ENCODE peak calls at places on chromosome 11, in eight cellular contexts. M is thoracic aorta, T is heart left ventricle, U is lung, V is A549, F is OCI-LY7, I is adrenal gland, E is upper lobe of left lung. A is an unnamed sample.

GRCh38 chr11:111833524-111833923 is 37.9 kb downstream of the ALG9 start:
- DNase-seq in M (no peak), T (no peak), U (no peak), V (no peak), F (no peak), I (no peak), E (no peak), A (no peak)

GRCh38 chr11:554824-555499 is 5.6 kb downstream of the LMNTD2 start:
- DNase-seq in M (no peak), T (no peak), U (peak; percentile 75), V (peak; percentile 81), F (peak; percentile 91), I (no peak), E (peak; percentile 72), A (no peak)

GRCh38 chr11:64125676-64126075 is 40.2 kb downstream of the MACROD1 start:
- DNase-seq in M (no peak), T (no peak), U (no peak), V (no peak), F (no peak), I (no peak), E (no peak), A (no peak)

GRCh38 chr11:74634537-74634936 is 42.2 kb downstream of the POLD3 start:
- DNase-seq in M (no peak), T (no peak), U (no peak), V (peak; percentile 80), F (no peak), I (no peak), E (no peak), A (no peak)

GRCh38 chr11:12810497-12810896 is 136.3 kb downstream of the TEAD1 start:
- DNase-seq in M (no peak), T (no peak), U (no peak), V (no peak), F (no peak), I (no peak), E (no peak), A (no peak)

GRCh38 chr11:125289419-125290088 is 125.0 kb downstream of the PKNOX2 start:
- DNase-seq in M (no peak), T (no peak), U (no peak), V (no peak), F (no peak), I (no peak), E (no peak), A (no peak)

GRCh38 chr11:79013509-79013908 is 427.3 kb downstream of the TENM4 start:
- DNase-seq in M (no peak), T (no peak), U (no peak), V (peak; percentile 1), F (no peak), I (no peak), E (peak; percentile 26), A (no peak)

GRCh38 chr11:132228756-132229325 is 858.4 kb downstream of the NTM start:
- DNase-seq in M (no peak), T (no peak), U (no peak), V (no peak), F (no peak), I (no peak), E (no peak), A (no peak)

GRCh38 chr11:57476223-57476882 is 16.0 kb downstream of the RTN4RL2 start:
- DNase-seq in M (no peak), T (no peak), U (no peak), V (no peak), F (no peak), I (no peak), E (no peak), A (no peak)

GRCh38 chr11:6635082-6635932 is 16.1 kb upstream of the TPP1 start:
- DNase-seq in M (no peak), T (peak; percentile 77), U (peak; percentile 44), V (no peak), F (no peak), I (peak; percentile 89), E (no peak), A (peak; percentile 75)

GRCh38 chr11:93498099-93499040 is 44.8 kb downstream of the SMCO4 start:
- DNase-seq in M (no peak), T (no peak), U (no peak), V (peak; percentile 6), F (no peak), I (no peak), E (no peak), A (no peak)

GRCh38 chr11:119706887-119707286 is 22.1 kb downstream of the NECTIN1 start:
- DNase-seq in M (no peak), T (no peak), U (no peak), V (no peak), F (no peak), I (no peak), E (no peak), A (no peak)

GRCh38 chr11:58625086-58625485 is 2.6 kb downstream of the CNTF start:
- DNase-seq in M (no peak), T (no peak), U (no peak), V (no peak), F (no peak), I (no peak), E (no peak), A (no peak)

GRCh38 chr11:128488471-128488870 is 98.9 kb downstream of the ETS1 start:
- DNase-seq in M (peak; percentile 47), T (no peak), U (no peak), V (no peak), F (no peak), I (no peak), E (no peak), A (no peak)

GRCh38 chr11:27392715-27393114 is 29.7 kb upstream of the CCDC34 start:
- DNase-seq in M (no peak), T (no peak), U (no peak), V (peak; percentile 46), F (no peak), I (no peak), E (no peak), A (no peak)

GRCh38 chr11:103471546-103471945 is 362.3 kb downstream of the DYNC2H1 start:
- DNase-seq in M (no peak), T (no peak), U (no peak), V (no peak), F (no peak), I (no peak), E (no peak), A (no peak)

GRCh38 chr11:11895672-11896071 is 53.9 kb downstream of the USP47 start:
- DNase-seq in M (no peak), T (no peak), U (no peak), V (peak; percentile 13), F (no peak), I (no peak), E (no peak), A (no peak)

GRCh38 chr11:109933126-109933525 is 160.1 kb upstream of the ZC3H12C start:
- DNase-seq in M (no peak), T (no peak), U (no peak), V (no peak), F (no peak), I (no peak), E (no peak), A (no peak)

GRCh38 chr11:36500315-36500721 is 9.8 kb downstream of the TRAF6 start:
- DNase-seq in M (peak; percentile 21), T (peak; percentile 69), U (no peak), V (peak; percentile 66), F (no peak), I (peak; percentile 74), E (no peak), A (no peak)

DNA sequence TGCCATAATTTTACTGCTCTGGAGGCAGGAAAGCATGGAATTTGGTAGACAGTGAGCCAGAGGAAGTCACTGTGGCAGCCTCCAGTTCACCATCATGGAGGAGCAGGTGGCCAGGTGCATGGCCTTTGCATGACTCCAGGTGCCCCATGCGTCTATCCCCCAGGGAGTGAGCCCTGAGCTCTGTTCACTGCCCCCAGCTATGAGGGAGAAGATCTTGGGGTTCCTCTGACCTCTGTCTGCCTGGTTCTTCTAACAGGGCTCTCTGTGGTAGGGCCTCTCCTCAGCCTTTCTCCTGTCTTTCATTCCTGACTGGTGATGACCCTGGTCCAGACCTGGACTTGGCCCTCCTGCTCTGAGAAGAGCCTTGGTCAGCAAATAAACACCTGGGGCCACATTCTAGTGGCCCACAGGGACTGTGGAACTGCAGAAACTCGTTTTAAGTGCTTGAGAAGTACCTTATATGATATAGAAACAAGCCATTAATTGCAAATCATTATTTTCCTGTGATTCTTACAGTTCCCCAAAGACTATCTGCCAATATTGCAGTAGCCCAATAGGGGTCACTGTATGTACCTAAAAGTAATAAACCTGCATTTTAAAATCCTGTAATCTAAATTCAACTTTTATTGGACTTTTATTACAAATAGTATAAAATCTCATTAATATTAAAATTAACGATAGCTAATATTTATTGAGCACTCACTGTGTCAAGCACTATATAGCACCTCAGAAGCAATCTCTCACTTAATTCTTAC is 120.0 kb upstream of the SYT13 start:
- DNase-seq in M (no peak), T (no peak), U (no peak), V (peak; percentile 13), F (peak; percentile 4), I (no peak), E (no peak), A (no peak)
- TF ChIP-seq CTCF in M (peak; percentile 42), T (peak; percentile 34), U (no peak), V (peak; percentile 43), F (peak; percentile 70), I (peak; percentile 35), E (no peak), A (peak; percentile 35)

GRCh38 chr11:72250661-72251465 is 6.9 kb upstream of the PHOX2A start:
- DNase-seq in M (no peak), T (no peak), U (no peak), V (no peak), F (no peak), I (peak; percentile 28), E (no peak), A (no peak)
- H3K4me3 ChIP-seq in M (no peak overlapping the region), T (no peak overlapping the region), U (no peak overlapping the region), V (no peak overlapping the region), F (no peak overlapping the region), I (no peak overlapping the region), E (no peak overlapping the region), A (no peak overlapping the region)

GRCh38 chr11:65498977-65499712 is at the start of gene MALAT1:
- DNase-seq in M (peak; percentile 78), T (peak; percentile 94), U (peak; percentile 95), V (peak; percentile 96), F (peak; percentile 97), I (peak; percentile 98), E (peak; percentile 89), A (peak; percentile 95)
- H3K27ac ChIP-seq in M (peak within 1 kb of the TSS; percentile 99), T (peak within 1 kb of the TSS; percentile 100), U (peak within 1 kb of the TSS; percentile 97), V (peak within 1 kb of the TSS; percentile 98), F (peak within 1 kb of the TSS; percentile 98), I (peak within 1 kb of the TSS; percentile 97), E (peak within 1 kb of the TSS; percentile 99), A (peak within 1 kb of the TSS; percentile 100)

GRCh38 chr11:60734271-60734670 is 9.8 kb downstream of the MS4A18 start:
- DNase-seq in M (no peak), T (no peak), U (no peak), V (no peak), F (no peak), I (no peak), E (no peak), A (no peak)

GRCh38 chr11:60744114-60744513 is 12.6 kb upstream of the MS4A15 start:
- DNase-seq in M (no peak), T (no peak), U (no peak), V (no peak), F (no peak), I (no peak), E (no peak), A (no peak)

GRCh38 chr11:60740573-60740972 is 16.1 kb downstream of the MS4A18 start:
- DNase-seq in M (no peak), T (no peak), U (no peak), V (no peak), F (no peak), I (no peak), E (peak; percentile 38), A (no peak)

GRCh38 chr11:60743058-60743457 is 13.6 kb upstream of the MS4A15 start:
- DNase-seq in M (no peak), T (no peak), U (no peak), V (no peak), F (no peak), I (no peak), E (no peak), A (no peak)

GRCh38 chr11:60739114-60739513 is 14.6 kb downstream of the MS4A18 start:
- DNase-seq in M (no peak), T (no peak), U (no peak), V (no peak), F (no peak), I (no peak), E (no peak), A (no peak)
- TF ChIP-seq CTCF in M (no peak), T (no peak), U (no peak), V (no peak), F (peak; percentile 35), I (no peak), E (no peak), A (no peak)